ENCODE peak calls at places on chromosomes 2 and 18, in eight cellular contexts. N is right lobe of liver; S is CD8-positive, alpha-beta memory T cell; A is heart left ventricle; H is endodermal cell; T is HCT116; P is fibroblast of lung; C is breast epithelium. M is an unnamed sample.

GRCh38 chr18:1092228-1092627 is 187.6 kb downstream of the ADCYAP1 start:
- DNase-seq in N (no peak), S (no peak), A (no peak), H (peak; percentile 86), T (no peak), P (no peak), C (no peak), M (peak; percentile 40)

GRCh38 chr2:240157147-240157470 is 16.7 kb upstream of the OTOS start:
- DNase-seq in N (no peak), S (no peak), A (no peak), H (no peak), T (no peak), P (no peak), C (no peak), M (no peak)

GRCh38 chr18:24190590-24190989 is 51.7 kb downstream of the CABYR start:
- DNase-seq in N (no peak), S (no peak), A (no peak), H (no peak), T (no peak), P (no peak), C (no peak), M (no peak)

GRCh38 chr2:27309651-27310050 is 1.4 kb upstream of the UCN start:
- DNase-seq in N (no peak), S (no peak), A (no peak), H (no peak), T (no peak), P (no peak), C (no peak), M (no peak)

GRCh38 chr2:55618025-55618648 is 715 bp upstream of the PPP4R3B start:
- DNase-seq in N (no peak), S (no peak), A (no peak), H (no peak), T (no peak), P (no peak), C (no peak), M (peak; percentile 26)

GRCh38 chr2:3214827-3215404 is 162.7 kb downstream of the EIPR1 start:
- DNase-seq in N (no peak), S (no peak), A (no peak), H (peak; percentile 20), T (no peak), P (no peak), C (no peak), M (no peak)

GRCh38 chr2:160871096-160871495 is 289.1 kb upstream of the TANK start:
- DNase-seq in N (no peak), S (no peak), A (peak; percentile 43), H (no peak), T (no peak), P (peak; percentile 55), C (no peak), M (no peak)

GRCh38 chr2:149562304-149562703 is 25.3 kb downstream of the MMADHC start:
- DNase-seq in N (no peak), S (no peak), A (no peak), H (no peak), T (no peak), P (peak; percentile 38), C (no peak), M (no peak)

GRCh38 chr2:75021672-75022071 is 63.2 kb downstream of the POLE4 start:
- DNase-seq in N (no peak), S (no peak), A (no peak), H (no peak), T (no peak), P (peak; percentile 49), C (no peak), M (peak; percentile 85)

GRCh38 chr18:47997338-47997780 is 66.9 kb upstream of the SMAD2 start:
- DNase-seq in N (no peak), S (no peak), A (no peak), H (peak; percentile 94), T (no peak), P (no peak), C (no peak), M (no peak)

GRCh38 chr2:47541848-47542450 is 139.0 kb downstream of the MSH2 start:
- DNase-seq in N (no peak), S (no peak), A (no peak), H (no peak), T (no peak), P (peak; percentile 15), C (no peak), M (no peak)

GRCh38 chr18:59272971-59273935 is at the start of gene RAX:
- DNase-seq in N (no peak), S (no peak), A (no peak), H (peak; percentile 96), T (no peak), P (no peak), C (no peak), M (peak; percentile 71)

GRCh38 chr2:197803033-197803444 is 1.4 kb upstream of the PLCL1 start:
- DNase-seq in N (no peak), S (no peak), A (peak; percentile 43), H (peak; percentile 56), T (peak; percentile 45), P (peak; percentile 76), C (no peak), M (peak; percentile 80)

GRCh38 chr2:231342111-231342711 is 53.3 kb upstream of the B3GNT7 start:
- DNase-seq in N (no peak), S (no peak), A (no peak), H (peak; percentile 59), T (no peak), P (no peak), C (no peak), M (no peak)

GRCh38 chr2:44799105-44799504 is 142.4 kb upstream of the SIX3 start:
- DNase-seq in N (no peak), S (no peak), A (no peak), H (no peak), T (no peak), P (no peak), C (no peak), M (no peak)

GRCh38 chr18:47881752-47882455 is 48.6 kb downstream of the SMAD2 start:
- DNase-seq in N (no peak), S (no peak), A (no peak), H (no peak), T (peak; percentile 27), P (peak; percentile 21), C (peak; percentile 27), M (peak; percentile 72)

GRCh38 chr2:186848873-186849578 is at the start of gene ZSWIM2:
- DNase-seq in N (peak; percentile 47), S (no peak), A (peak; percentile 53), H (peak; percentile 96), T (no peak), P (peak; percentile 89), C (no peak), M (peak; percentile 94)

GRCh38 chr18:69885841-69886531 is 61.7 kb downstream of the CD226 start:
- DNase-seq in N (no peak), S (no peak), A (no peak), H (no peak), T (no peak), P (no peak), C (no peak), M (no peak)

GRCh38 chr2:8626572-8626971 is 55.3 kb upstream of the ID2 start:
- DNase-seq in N (peak; percentile 39), S (no peak), A (no peak), H (no peak), T (no peak), P (no peak), C (no peak), M (peak; percentile 21)

GRCh38 chr18:48838921-48839818 is 111.6 kb downstream of the SMAD7 start:
- DNase-seq in N (no peak), S (no peak), A (no peak), H (no peak), T (no peak), P (peak; percentile 62), C (no peak), M (no peak)

GRCh38 chr2:231795525-231796327 is 9.5 kb downstream of the COPS7B start:
- DNase-seq in N (peak; percentile 82), S (no peak), A (no peak), H (no peak), T (peak; percentile 81), P (peak; percentile 69), C (peak; percentile 21), M (peak; percentile 36)

GRCh38 chr2:116200086-116200485 is 1614.4 kb upstream of the DDX18 start:
- DNase-seq in N (no peak), S (no peak), A (no peak), H (no peak), T (no peak), P (no peak), C (no peak), M (no peak)

GRCh38 chr2:10659898-10660568 is 29.7 kb downstream of the NOL10 start:
- DNase-seq in N (peak; percentile 72), S (no peak), A (peak; percentile 68), H (peak; percentile 89), T (peak; percentile 49), P (peak; percentile 72), C (no peak), M (peak; percentile 58)

GRCh38 chr2:16037808-16038457 is 97.6 kb downstream of the MYCN start:
- DNase-seq in N (no peak), S (no peak), A (no peak), H (no peak), T (no peak), P (no peak), C (no peak), M (no peak)

GRCh38 chr2:48693066-48693465 is 62.5 kb downstream of the LHCGR start:
- DNase-seq in N (no peak), S (no peak), A (no peak), H (no peak), T (no peak), P (no peak), C (no peak), M (no peak)

GRCh38 chr2:145184741-145185671 is 665.1 kb upstream of the ZEB2 start:
- DNase-seq in N (no peak), S (no peak), A (no peak), H (no peak), T (no peak), P (peak; percentile 57), C (no peak), M (no peak)

GRCh38 chr2:201414099-201415023 is 36.9 kb downstream of the TRAK2 start:
- DNase-seq in N (no peak), S (no peak), A (no peak), H (no peak), T (no peak), P (peak; percentile 46), C (no peak), M (peak; percentile 73)

GRCh38 chr2:217949448-217949847 is 53.3 kb downstream of the TNS1 start:
- DNase-seq in N (no peak), S (no peak), A (no peak), H (no peak), T (no peak), P (no peak), C (no peak), M (no peak)
- H3K4me1 ChIP-seq in N (peaks cover 19% of the 10 kb centered on the region), S (no peaks in the 10 kb centered on the region), A (peaks cover 86% of the 10 kb centered on the region), H (no peaks in the 10 kb centered on the region), T (no peaks in the 10 kb centered on the region), P (peaks cover 6% of the 10 kb centered on the region), C (peaks cover 17% of the 10 kb centered on the region), M (peaks cover 19% of the 10 kb centered on the region)

GRCh38 chr2:128315122-128315828 is 3.4 kb downstream of the HS6ST1 start:
- DNase-seq in N (peak; percentile 38), S (no peak), A (no peak), H (peak; percentile 66), T (no peak), P (no peak), C (peak; percentile 15), M (no peak)
- H3K4me1 ChIP-seq in N (peaks cover 67% of the 10 kb centered on the region), S (peaks cover 18% of the 10 kb centered on the region), A (peaks cover 36% of the 10 kb centered on the region), H (peaks cover 24% of the 10 kb centered on the region), T (peaks cover 27% of the 10 kb centered on the region), P (peaks cover 7% of the 10 kb centered on the region), C (peaks cover 27% of the 10 kb centered on the region), M (no peaks in the 10 kb centered on the region)

GRCh38 chr2:101012054-101012705 is 10.1 kb downstream of the RPL31 start:
- DNase-seq in N (no peak), S (no peak), A (no peak), H (no peak), T (no peak), P (no peak), C (no peak), M (no peak)
- H3K4me1 ChIP-seq in N (no peaks in the 10 kb centered on the region), S (no peaks in the 10 kb centered on the region), A (no peaks in the 10 kb centered on the region), H (no peaks in the 10 kb centered on the region), T (no peaks in the 10 kb centered on the region), P (no peaks in the 10 kb centered on the region), C (no peaks in the 10 kb centered on the region), M (no peaks in the 10 kb centered on the region)

GRCh38 chr2:54524236-54524991 is 68.3 kb downstream of the SPTBN1 start:
- DNase-seq in N (no peak), S (no peak), A (peak; percentile 53), H (no peak), T (no peak), P (peak; percentile 72), C (no peak), M (peak; percentile 64)
- H3K4me1 ChIP-seq in N (peaks cover 8% of the 10 kb centered on the region), S (no peaks in the 10 kb centered on the region), A (peaks cover 92% of the 10 kb centered on the region), H (no peaks in the 10 kb centered on the region), T (peaks cover 31% of the 10 kb centered on the region), P (peaks cover 11% of the 10 kb centered on the region), C (no peaks in the 10 kb centered on the region), M (peaks cover 12% of the 10 kb centered on the region)

M was measured in cardiac muscle cell.